ENCODE peak calls at places on chromosome 1, in four cellular contexts. U, N, C and P are unnamed samples.

GRCh38 chr1:244054247-244054923 is 3.3 kb downstream of the ZBTB18 start:
- DNase-seq in U (no peak), N (no peak), C (no peak), P (peak; percentile 36)

GRCh38 chr1:20216574-20216973 is 30.3 kb upstream of the PLA2G2C start:
- DNase-seq in U (no peak), N (no peak), C (peak; percentile 33), P (peak; percentile 33)

GRCh38 chr1:183327429-183328290 is 90.5 kb downstream of the NMNAT2 start:
- DNase-seq in U (no peak), N (no peak), C (no peak), P (no peak)

GRCh38 chr1:62778208-62778607 is 5.7 kb upstream of the ATG4C start:
- DNase-seq in U (no peak), N (no peak), C (no peak), P (no peak)

GRCh38 chr1:185567006-185567405 is 167.2 kb upstream of the HMCN1 start:
- DNase-seq in U (no peak), N (no peak), C (peak; percentile 89), P (peak; percentile 78)

GRCh38 chr1:65182658-65183268 is 34.8 kb downstream of the AK4 start:
- DNase-seq in U (no peak), N (no peak), C (no peak), P (no peak)

GRCh38 chr1:198798923-198799386 is 160.1 kb downstream of the PTPRC start:
- DNase-seq in U (no peak), N (no peak), C (no peak), P (no peak)

GRCh38 chr1:198700016-198700392 is 61.2 kb downstream of the PTPRC start:
- DNase-seq in U (no peak), N (no peak), C (no peak), P (no peak)

GRCh38 chr1:72485786-72486185 is 203.4 kb upstream of the NEGR1 start:
- DNase-seq in U (no peak), N (no peak), C (peak; percentile 8), P (no peak)

GRCh38 chr1:85555867-85556577 is 24.5 kb upstream of the CCN1 start:
- DNase-seq in U (no peak), N (no peak), C (no peak), P (no peak)

GRCh38 chr1:67815303-67816095 is 17.8 kb downstream of the GNG12 start:
- DNase-seq in U (no peak), N (no peak), C (no peak), P (no peak)

GRCh38 chr1:172673761-172674160 is 14.9 kb downstream of the FASLG start:
- DNase-seq in U (no peak), N (no peak), C (peak; percentile 39), P (peak; percentile 59)

GRCh38 chr1:78250201-78250600 is 204.4 kb downstream of the GIPC2 start:
- DNase-seq in U (no peak), N (no peak), C (no peak), P (no peak)

GRCh38 chr1:13761883-13762282 is 61.9 kb downstream of the PRDM2 start:
- DNase-seq in U (no peak), N (no peak), C (no peak), P (no peak)

GRCh38 chr1:156115514-156116374 is 1.2 kb downstream of the LMNA start:
- DNase-seq in U (no peak), N (peak; percentile 32), C (peak; percentile 85), P (peak; percentile 82)

GRCh38 chr1:168488153-168488552 is 55.6 kb downstream of the XCL2 start:
- DNase-seq in U (no peak), N (no peak), C (peak; percentile 83), P (peak; percentile 65)